ENCODE peak calls at places on chromosome 20, in eight cellular contexts. R is WTC11, G is HT1080, P is RWPE1, A is KBM-7, U is T-cell, N is C1 segment of cervical spinal cord, X is fibroblast of the conjunctiva. J is an unnamed sample.

GRCh38 chr20:2387580-2387979 is 6.9 kb downstream of the TGM6 start:
- DNase-seq in R (no peak), G (no peak), P (no peak), A (no peak), U (no peak), N (no peak), X (no peak), J (no peak)

GRCh38 chr20:50385733-50386640 is 124.2 kb upstream of the PTPN1 start:
- DNase-seq in R (no peak), G (no peak), P (no peak), A (peak), U (peak), N (no peak), X (no peak), J (no peak)

GRCh38 chr20:10236540-10237533 is 18.2 kb downstream of the SNAP25 start:
- DNase-seq in R (no peak), G (no peak), P (no peak), A (no peak), U (no peak), N (no peak), X (no peak), J (no peak)

GRCh38 chr20:39874049-39874893 is 814.8 kb downstream of the MAFB start:
- DNase-seq in R (peak), G (peak), P (peak), A (peak), U (no peak), N (no peak), X (peak), J (peak)

GRCh38 chr20:54017846-54018245 is 52.5 kb downstream of the BCAS1 start:
- DNase-seq in R (no peak), G (no peak), P (no peak), A (no peak), U (no peak), N (no peak), X (no peak), J (no peak)

GRCh38 chr20:13009682-13010406 is 1.1 kb downstream of the SPTLC3 start:
- DNase-seq in R (no peak), G (peak), P (peak), A (peak), U (no peak), N (peak), X (peak), J (no peak)

GRCh38 chr20:4225778-4226177 is 210.4 kb upstream of the RNF24 start:
- DNase-seq in R (no peak), G (peak), P (peak), A (no peak), U (no peak), N (no peak), X (peak), J (no peak)

GRCh38 chr20:4086771-4087677 is 71.7 kb upstream of the RNF24 start:
- DNase-seq in R (no peak), G (no peak), P (no peak), A (no peak), U (no peak), N (no peak), X (no peak), J (no peak)

GRCh38 chr20:38726849-38727601 is 2.7 kb downstream of the SLC32A1 start:
- DNase-seq in R (peak), G (no peak), P (no peak), A (peak), U (peak), N (no peak), X (no peak), J (peak)

GRCh38 chr20:20014659-20015058 is 2.5 kb upstream of the NAA20 start:
- DNase-seq in R (no peak), G (no peak), P (no peak), A (no peak), U (no peak), N (no peak), X (no peak), J (no peak)

J was measured in posterior cingulate gyrus.